ENCODE peak calls at places on chromosomes 4 and X, in ten cellular contexts. One of them, this sample, is unnamed.

GRCh38 chr4:38133711-38134480 is 173.7 kb downstream of the PTTG2 start:
- DNase-seq in T-helper 2 cell: no peak
- DNase-seq in activated CD8-positive, alpha-beta memory T cell treated with anti-CD3 and anti-CD28 coated beads, Interleukin-2, amount 10 ng/mL, durations not matched to agents 7 days and 5 days: no peak
- DNase-seq in GM10248: no peak
- DNase-seq in suprapubic skin: no peak
- DNase-seq in pancreas: peak
- DNase-seq in left kidney: no peak
- DNase-seq in NCI-H460: peak
- DNase-seq in SK-N-SH: no peak
- DNase-seq in GM13976: no peak
- DNase-seq in this sample: no peak

GRCh38 chr4:17316566-17316965 is 195.3 kb downstream of the QDPR start:
- DNase-seq in SK-N-SH: no peak
- DNase-seq in T-helper 2 cell: no peak
- DNase-seq in activated CD8-positive, alpha-beta memory T cell treated with anti-CD3 and anti-CD28 coated beads, Interleukin-2, amount 10 ng/mL, durations not matched to agents 7 days and 5 days: no peak
- DNase-seq in left kidney: no peak
- DNase-seq in GM13976: no peak
- DNase-seq in pancreas: no peak
- DNase-seq in GM10248: no peak
- DNase-seq in NCI-H460: no peak
- DNase-seq in suprapubic skin: no peak
- DNase-seq in this sample: no peak

GRCh38 chrX:5724123-5724522 is 504.5 kb downstream of the NLGN4X start:
- DNase-seq in T-helper 2 cell: no peak
- DNase-seq in suprapubic skin: no peak
- DNase-seq in left kidney: no peak
- DNase-seq in activated CD8-positive, alpha-beta memory T cell treated with anti-CD3 and anti-CD28 coated beads, Interleukin-2, amount 10 ng/mL, durations not matched to agents 7 days and 5 days: no peak
- DNase-seq in NCI-H460: no peak
- DNase-seq in GM10248: no peak
- DNase-seq in GM13976: no peak
- DNase-seq in pancreas: no peak
- DNase-seq in SK-N-SH: no peak
- DNase-seq in this sample: no peak

GRCh38 chrX:11968470-11968869 is 169.8 kb upstream of the FRMPD4 start:
- DNase-seq in GM10248: no peak
- DNase-seq in pancreas: no peak
- DNase-seq in NCI-H460: no peak
- DNase-seq in suprapubic skin: no peak
- DNase-seq in left kidney: no peak
- DNase-seq in activated CD8-positive, alpha-beta memory T cell treated with anti-CD3 and anti-CD28 coated beads, Interleukin-2, amount 10 ng/mL, durations not matched to agents 7 days and 5 days: no peak
- DNase-seq in T-helper 2 cell: no peak
- DNase-seq in GM13976: no peak
- DNase-seq in SK-N-SH: no peak
- DNase-seq in this sample: no peak

GRCh38 chr4:140764785-140765392 is 8.7 kb upstream of the TBC1D9 start:
- DNase-seq in suprapubic skin: no peak
- DNase-seq in activated CD8-positive, alpha-beta memory T cell treated with anti-CD3 and anti-CD28 coated beads, Interleukin-2, amount 10 ng/mL, durations not matched to agents 7 days and 5 days: no peak
- DNase-seq in NCI-H460: no peak
- DNase-seq in SK-N-SH: no peak
- DNase-seq in left kidney: peak
- DNase-seq in T-helper 2 cell: no peak
- DNase-seq in pancreas: peak
- DNase-seq in GM13976: no peak
- DNase-seq in GM10248: no peak
- DNase-seq in this sample: no peak

GRCh38 chr4:184463856-184464255 is 10.5 kb downstream of the IRF2 start:
- DNase-seq in NCI-H460: no peak
- DNase-seq in GM13976: no peak
- DNase-seq in activated CD8-positive, alpha-beta memory T cell treated with anti-CD3 and anti-CD28 coated beads, Interleukin-2, amount 10 ng/mL, durations not matched to agents 7 days and 5 days: no peak
- DNase-seq in SK-N-SH: no peak
- DNase-seq in left kidney: no peak
- DNase-seq in suprapubic skin: no peak
- DNase-seq in pancreas: no peak
- DNase-seq in GM10248: no peak
- DNase-seq in T-helper 2 cell: no peak
- DNase-seq in this sample: no peak

GRCh38 chr4:112234952-112235609 is 3.5 kb downstream of the AP1AR start:
- DNase-seq in T-helper 2 cell: peak
- DNase-seq in GM13976: peak
- DNase-seq in activated CD8-positive, alpha-beta memory T cell treated with anti-CD3 and anti-CD28 coated beads, Interleukin-2, amount 10 ng/mL, durations not matched to agents 7 days and 5 days: peak
- DNase-seq in pancreas: peak
- DNase-seq in suprapubic skin: no peak
- DNase-seq in SK-N-SH: peak
- DNase-seq in GM10248: peak
- DNase-seq in NCI-H460: peak
- DNase-seq in left kidney: peak
- DNase-seq in this sample: peak

GRCh38 chr4:138070816-138071215 is 171.3 kb downstream of the SLC7A11 start:
- DNase-seq in NCI-H460: no peak
- DNase-seq in SK-N-SH: no peak
- DNase-seq in T-helper 2 cell: no peak
- DNase-seq in activated CD8-positive, alpha-beta memory T cell treated with anti-CD3 and anti-CD28 coated beads, Interleukin-2, amount 10 ng/mL, durations not matched to agents 7 days and 5 days: no peak
- DNase-seq in GM10248: no peak
- DNase-seq in suprapubic skin: no peak
- DNase-seq in GM13976: no peak
- DNase-seq in pancreas: no peak
- DNase-seq in left kidney: no peak
- DNase-seq in this sample: no peak

GRCh38 chr4:78591404-78591803 is 39.8 kb downstream of the ANXA3 start:
- DNase-seq in suprapubic skin: no peak
- DNase-seq in NCI-H460: no peak
- DNase-seq in left kidney: no peak
- DNase-seq in activated CD8-positive, alpha-beta memory T cell treated with anti-CD3 and anti-CD28 coated beads, Interleukin-2, amount 10 ng/mL, durations not matched to agents 7 days and 5 days: no peak
- DNase-seq in GM13976: no peak
- DNase-seq in T-helper 2 cell: no peak
- DNase-seq in pancreas: no peak
- DNase-seq in GM10248: no peak
- DNase-seq in SK-N-SH: no peak
- DNase-seq in this sample: no peak

GRCh38 chrX:13389501-13389900 is 69.6 kb upstream of the ATXN3L start:
- DNase-seq in GM13976: no peak
- DNase-seq in pancreas: no peak
- DNase-seq in SK-N-SH: no peak
- DNase-seq in suprapubic skin: no peak
- DNase-seq in NCI-H460: no peak
- DNase-seq in activated CD8-positive, alpha-beta memory T cell treated with anti-CD3 and anti-CD28 coated beads, Interleukin-2, amount 10 ng/mL, durations not matched to agents 7 days and 5 days: no peak
- DNase-seq in GM10248: no peak
- DNase-seq in left kidney: no peak
- DNase-seq in T-helper 2 cell: no peak
- DNase-seq in this sample: no peak

This sample was measured in brain pericyte.